ENCODE peak calls at places on chromosomes 1 and 21, in ten cellular contexts. One of them, this sample, is unnamed.

GRCh38 chr1:110056776-110057175 is 13.7 kb downstream of the ALX3 start:
- DNase-seq in WTC11: no peak
- DNase-seq in activated CD4-positive, alpha-beta T cell treated with anti-CD3 and anti-CD28 coated beads, Interleukin-2, amount 10 ng/mL, durations not matched to agents 7 days and 5 days: no peak
- DNase-seq in D341Med: no peak
- DNase-seq in GDM1: no peak
- DNase-seq in stimulated activated effector memory CD8-positive, alpha-beta T cell treated with anti-CD3 and anti-CD28 coated beads, Interleukin-12 subunit alpha, Interleukin-12 subunit beta, amount 100 ng/mL, for 72 hours: no peak
- DNase-seq in astrocyte of the spinal cord: peak
- DNase-seq in M059J: peak
- DNase-seq in activated CD8-positive, alpha-beta memory T cell treated with anti-CD3 and anti-CD28 coated beads, Interleukin-2, amount 50 U/mL, for 4 hours: no peak
- DNase-seq in RCC 7860: no peak
- DNase-seq in this sample: no peak

GRCh38 chr1:24981632-24982007 is 51.5 kb upstream of the RUNX3 start:
- DNase-seq in M059J: no peak
- DNase-seq in stimulated activated effector memory CD8-positive, alpha-beta T cell treated with anti-CD3 and anti-CD28 coated beads, Interleukin-12 subunit alpha, Interleukin-12 subunit beta, amount 100 ng/mL, for 72 hours: no peak
- DNase-seq in astrocyte of the spinal cord: no peak
- DNase-seq in activated CD4-positive, alpha-beta T cell treated with anti-CD3 and anti-CD28 coated beads, Interleukin-2, amount 10 ng/mL, durations not matched to agents 7 days and 5 days: peak
- DNase-seq in D341Med: no peak
- DNase-seq in RCC 7860: no peak
- DNase-seq in GDM1: no peak
- DNase-seq in activated CD8-positive, alpha-beta memory T cell treated with anti-CD3 and anti-CD28 coated beads, Interleukin-2, amount 50 U/mL, for 4 hours: peak
- DNase-seq in WTC11: no peak
- DNase-seq in this sample: no peak

GRCh38 chr21:45877821-45878469 is 103.6 kb upstream of the COL6A1 start:
- DNase-seq in WTC11: no peak
- DNase-seq in activated CD4-positive, alpha-beta T cell treated with anti-CD3 and anti-CD28 coated beads, Interleukin-2, amount 10 ng/mL, durations not matched to agents 7 days and 5 days: no peak
- DNase-seq in D341Med: no peak
- DNase-seq in M059J: peak
- DNase-seq in GDM1: no peak
- DNase-seq in RCC 7860: no peak
- DNase-seq in stimulated activated effector memory CD8-positive, alpha-beta T cell treated with anti-CD3 and anti-CD28 coated beads, Interleukin-12 subunit alpha, Interleukin-12 subunit beta, amount 100 ng/mL, for 72 hours: no peak
- DNase-seq in astrocyte of the spinal cord: peak
- DNase-seq in activated CD8-positive, alpha-beta memory T cell treated with anti-CD3 and anti-CD28 coated beads, Interleukin-2, amount 50 U/mL, for 4 hours: no peak
- DNase-seq in this sample: no peak

GRCh38 chr1:86155807-86156561 is 588 bp downstream of the COL24A1 start:
- DNase-seq in astrocyte of the spinal cord: peak
- DNase-seq in activated CD4-positive, alpha-beta T cell treated with anti-CD3 and anti-CD28 coated beads, Interleukin-2, amount 10 ng/mL, durations not matched to agents 7 days and 5 days: no peak
- DNase-seq in RCC 7860: no peak
- DNase-seq in stimulated activated effector memory CD8-positive, alpha-beta T cell treated with anti-CD3 and anti-CD28 coated beads, Interleukin-12 subunit alpha, Interleukin-12 subunit beta, amount 100 ng/mL, for 72 hours: no peak
- DNase-seq in D341Med: no peak
- DNase-seq in GDM1: no peak
- DNase-seq in WTC11: peak
- DNase-seq in activated CD8-positive, alpha-beta memory T cell treated with anti-CD3 and anti-CD28 coated beads, Interleukin-2, amount 50 U/mL, for 4 hours: no peak
- DNase-seq in M059J: peak
- DNase-seq in this sample: no peak

GRCh38 chr1:56204206-56204605 is 375.2 kb downstream of the PLPP3 start:
- DNase-seq in RCC 7860: no peak
- DNase-seq in activated CD4-positive, alpha-beta T cell treated with anti-CD3 and anti-CD28 coated beads, Interleukin-2, amount 10 ng/mL, durations not matched to agents 7 days and 5 days: no peak
- DNase-seq in D341Med: no peak
- DNase-seq in WTC11: no peak
- DNase-seq in astrocyte of the spinal cord: no peak
- DNase-seq in M059J: no peak
- DNase-seq in stimulated activated effector memory CD8-positive, alpha-beta T cell treated with anti-CD3 and anti-CD28 coated beads, Interleukin-12 subunit alpha, Interleukin-12 subunit beta, amount 100 ng/mL, for 72 hours: no peak
- DNase-seq in activated CD8-positive, alpha-beta memory T cell treated with anti-CD3 and anti-CD28 coated beads, Interleukin-2, amount 50 U/mL, for 4 hours: no peak
- DNase-seq in GDM1: no peak
- DNase-seq in this sample: no peak

GRCh38 chr1:42679364-42679983 is 2.7 kb upstream of the YBX1 start:
- DNase-seq in activated CD4-positive, alpha-beta T cell treated with anti-CD3 and anti-CD28 coated beads, Interleukin-2, amount 10 ng/mL, durations not matched to agents 7 days and 5 days: no peak
- DNase-seq in activated CD8-positive, alpha-beta memory T cell treated with anti-CD3 and anti-CD28 coated beads, Interleukin-2, amount 50 U/mL, for 4 hours: no peak
- DNase-seq in stimulated activated effector memory CD8-positive, alpha-beta T cell treated with anti-CD3 and anti-CD28 coated beads, Interleukin-12 subunit alpha, Interleukin-12 subunit beta, amount 100 ng/mL, for 72 hours: no peak
- DNase-seq in RCC 7860: no peak
- DNase-seq in GDM1: no peak
- DNase-seq in D341Med: no peak
- DNase-seq in M059J: no peak
- DNase-seq in astrocyte of the spinal cord: no peak
- DNase-seq in WTC11: no peak
- DNase-seq in this sample: no peak

GRCh38 chr21:45001134-45002095 is 61.6 kb downstream of the SLX9 start:
- DNase-seq in stimulated activated effector memory CD8-positive, alpha-beta T cell treated with anti-CD3 and anti-CD28 coated beads, Interleukin-12 subunit alpha, Interleukin-12 subunit beta, amount 100 ng/mL, for 72 hours: no peak
- DNase-seq in astrocyte of the spinal cord: peak
- DNase-seq in M059J: peak
- DNase-seq in RCC 7860: peak
- DNase-seq in WTC11: no peak
- DNase-seq in activated CD8-positive, alpha-beta memory T cell treated with anti-CD3 and anti-CD28 coated beads, Interleukin-2, amount 50 U/mL, for 4 hours: no peak
- DNase-seq in D341Med: no peak
- DNase-seq in activated CD4-positive, alpha-beta T cell treated with anti-CD3 and anti-CD28 coated beads, Interleukin-2, amount 10 ng/mL, durations not matched to agents 7 days and 5 days: no peak
- DNase-seq in GDM1: no peak
- DNase-seq in this sample: no peak

GRCh38 chr21:29258626-29259335 is 39.9 kb upstream of the BACH1 start:
- DNase-seq in activated CD8-positive, alpha-beta memory T cell treated with anti-CD3 and anti-CD28 coated beads, Interleukin-2, amount 50 U/mL, for 4 hours: no peak
- DNase-seq in RCC 7860: peak
- DNase-seq in GDM1: no peak
- DNase-seq in stimulated activated effector memory CD8-positive, alpha-beta T cell treated with anti-CD3 and anti-CD28 coated beads, Interleukin-12 subunit alpha, Interleukin-12 subunit beta, amount 100 ng/mL, for 72 hours: no peak
- DNase-seq in astrocyte of the spinal cord: peak
- DNase-seq in M059J: peak
- DNase-seq in WTC11: no peak
- DNase-seq in D341Med: no peak
- DNase-seq in activated CD4-positive, alpha-beta T cell treated with anti-CD3 and anti-CD28 coated beads, Interleukin-2, amount 10 ng/mL, durations not matched to agents 7 days and 5 days: no peak
- DNase-seq in this sample: no peak

GRCh38 chr1:85815906-85816305 is 107.7 kb upstream of the ZNHIT6 start:
- DNase-seq in M059J: no peak
- DNase-seq in astrocyte of the spinal cord: no peak
- DNase-seq in stimulated activated effector memory CD8-positive, alpha-beta T cell treated with anti-CD3 and anti-CD28 coated beads, Interleukin-12 subunit alpha, Interleukin-12 subunit beta, amount 100 ng/mL, for 72 hours: no peak
- DNase-seq in activated CD8-positive, alpha-beta memory T cell treated with anti-CD3 and anti-CD28 coated beads, Interleukin-2, amount 50 U/mL, for 4 hours: no peak
- DNase-seq in RCC 7860: no peak
- DNase-seq in GDM1: no peak
- DNase-seq in D341Med: no peak
- DNase-seq in WTC11: no peak
- DNase-seq in activated CD4-positive, alpha-beta T cell treated with anti-CD3 and anti-CD28 coated beads, Interleukin-2, amount 10 ng/mL, durations not matched to agents 7 days and 5 days: no peak
- DNase-seq in this sample: no peak

GRCh38 chr1:41041866-41042265 is 20.3 kb upstream of the SLFNL1 start:
- DNase-seq in activated CD4-positive, alpha-beta T cell treated with anti-CD3 and anti-CD28 coated beads, Interleukin-2, amount 10 ng/mL, durations not matched to agents 7 days and 5 days: no peak
- DNase-seq in astrocyte of the spinal cord: no peak
- DNase-seq in M059J: no peak
- DNase-seq in GDM1: no peak
- DNase-seq in WTC11: no peak
- DNase-seq in activated CD8-positive, alpha-beta memory T cell treated with anti-CD3 and anti-CD28 coated beads, Interleukin-2, amount 50 U/mL, for 4 hours: no peak
- DNase-seq in RCC 7860: no peak
- DNase-seq in stimulated activated effector memory CD8-positive, alpha-beta T cell treated with anti-CD3 and anti-CD28 coated beads, Interleukin-12 subunit alpha, Interleukin-12 subunit beta, amount 100 ng/mL, for 72 hours: no peak
- DNase-seq in D341Med: no peak
- DNase-seq in this sample: no peak

GRCh38 chr1:205229399-205229861 is 1.7 kb downstream of the TMCC2 start:
- DNase-seq in RCC 7860: peak
- DNase-seq in GDM1: peak
- DNase-seq in activated CD4-positive, alpha-beta T cell treated with anti-CD3 and anti-CD28 coated beads, Interleukin-2, amount 10 ng/mL, durations not matched to agents 7 days and 5 days: peak
- DNase-seq in M059J: peak
- DNase-seq in D341Med: peak
- DNase-seq in activated CD8-positive, alpha-beta memory T cell treated with anti-CD3 and anti-CD28 coated beads, Interleukin-2, amount 50 U/mL, for 4 hours: peak
- DNase-seq in WTC11: peak
- DNase-seq in stimulated activated effector memory CD8-positive, alpha-beta T cell treated with anti-CD3 and anti-CD28 coated beads, Interleukin-12 subunit alpha, Interleukin-12 subunit beta, amount 100 ng/mL, for 72 hours: peak
- DNase-seq in astrocyte of the spinal cord: peak
- DNase-seq in this sample: peak

GRCh38 chr1:164950453-164951052 is 391.6 kb downstream of the PBX1 start:
- DNase-seq in activated CD4-positive, alpha-beta T cell treated with anti-CD3 and anti-CD28 coated beads, Interleukin-2, amount 10 ng/mL, durations not matched to agents 7 days and 5 days: no peak
- DNase-seq in activated CD8-positive, alpha-beta memory T cell treated with anti-CD3 and anti-CD28 coated beads, Interleukin-2, amount 50 U/mL, for 4 hours: no peak
- DNase-seq in D341Med: no peak
- DNase-seq in M059J: no peak
- DNase-seq in RCC 7860: no peak
- DNase-seq in astrocyte of the spinal cord: no peak
- DNase-seq in GDM1: no peak
- DNase-seq in stimulated activated effector memory CD8-positive, alpha-beta T cell treated with anti-CD3 and anti-CD28 coated beads, Interleukin-12 subunit alpha, Interleukin-12 subunit beta, amount 100 ng/mL, for 72 hours: no peak
- DNase-seq in WTC11: no peak
- DNase-seq in this sample: no peak

GRCh38 chr1:233151850-233152249 is 143.7 kb downstream of the PCNX2 start:
- DNase-seq in stimulated activated effector memory CD8-positive, alpha-beta T cell treated with anti-CD3 and anti-CD28 coated beads, Interleukin-12 subunit alpha, Interleukin-12 subunit beta, amount 100 ng/mL, for 72 hours: no peak
- DNase-seq in astrocyte of the spinal cord: peak
- DNase-seq in D341Med: no peak
- DNase-seq in RCC 7860: no peak
- DNase-seq in activated CD4-positive, alpha-beta T cell treated with anti-CD3 and anti-CD28 coated beads, Interleukin-2, amount 10 ng/mL, durations not matched to agents 7 days and 5 days: no peak
- DNase-seq in activated CD8-positive, alpha-beta memory T cell treated with anti-CD3 and anti-CD28 coated beads, Interleukin-2, amount 50 U/mL, for 4 hours: no peak
- DNase-seq in WTC11: no peak
- DNase-seq in GDM1: no peak
- DNase-seq in M059J: no peak
- DNase-seq in this sample: no peak

GRCh38 chr1:48667782-48668181 is 108.9 kb downstream of the BEND5 start:
- DNase-seq in activated CD8-positive, alpha-beta memory T cell treated with anti-CD3 and anti-CD28 coated beads, Interleukin-2, amount 50 U/mL, for 4 hours: no peak
- DNase-seq in WTC11: no peak
- DNase-seq in M059J: no peak
- DNase-seq in astrocyte of the spinal cord: no peak
- DNase-seq in GDM1: no peak
- DNase-seq in D341Med: no peak
- DNase-seq in activated CD4-positive, alpha-beta T cell treated with anti-CD3 and anti-CD28 coated beads, Interleukin-2, amount 10 ng/mL, durations not matched to agents 7 days and 5 days: no peak
- DNase-seq in RCC 7860: no peak
- DNase-seq in stimulated activated effector memory CD8-positive, alpha-beta T cell treated with anti-CD3 and anti-CD28 coated beads, Interleukin-12 subunit alpha, Interleukin-12 subunit beta, amount 100 ng/mL, for 72 hours: no peak
- DNase-seq in this sample: no peak

GRCh38 chr1:199029401-199029800 is 390.6 kb downstream of the PTPRC start:
- DNase-seq in M059J: peak
- DNase-seq in stimulated activated effector memory CD8-positive, alpha-beta T cell treated with anti-CD3 and anti-CD28 coated beads, Interleukin-12 subunit alpha, Interleukin-12 subunit beta, amount 100 ng/mL, for 72 hours: no peak
- DNase-seq in RCC 7860: peak
- DNase-seq in activated CD8-positive, alpha-beta memory T cell treated with anti-CD3 and anti-CD28 coated beads, Interleukin-2, amount 50 U/mL, for 4 hours: no peak
- DNase-seq in astrocyte of the spinal cord: peak
- DNase-seq in D341Med: no peak
- DNase-seq in WTC11: no peak
- DNase-seq in activated CD4-positive, alpha-beta T cell treated with anti-CD3 and anti-CD28 coated beads, Interleukin-2, amount 10 ng/mL, durations not matched to agents 7 days and 5 days: no peak
- DNase-seq in GDM1: no peak
- DNase-seq in this sample: no peak

GRCh38 chr21:33401617-33401967 is 1.6 kb upstream of the IFNGR2 start:
- DNase-seq in astrocyte of the spinal cord: no peak
- DNase-seq in M059J: peak
- DNase-seq in RCC 7860: no peak
- DNase-seq in stimulated activated effector memory CD8-positive, alpha-beta T cell treated with anti-CD3 and anti-CD28 coated beads, Interleukin-12 subunit alpha, Interleukin-12 subunit beta, amount 100 ng/mL, for 72 hours: no peak
- DNase-seq in WTC11: no peak
- DNase-seq in activated CD4-positive, alpha-beta T cell treated with anti-CD3 and anti-CD28 coated beads, Interleukin-2, amount 10 ng/mL, durations not matched to agents 7 days and 5 days: no peak
- DNase-seq in D341Med: no peak
- DNase-seq in activated CD8-positive, alpha-beta memory T cell treated with anti-CD3 and anti-CD28 coated beads, Interleukin-2, amount 50 U/mL, for 4 hours: no peak
- DNase-seq in GDM1: no peak
- DNase-seq in this sample: no peak

GRCh38 chr1:29793101-29793546 is 556.8 kb downstream of the PTPRU start:
- DNase-seq in M059J: peak
- DNase-seq in stimulated activated effector memory CD8-positive, alpha-beta T cell treated with anti-CD3 and anti-CD28 coated beads, Interleukin-12 subunit alpha, Interleukin-12 subunit beta, amount 100 ng/mL, for 72 hours: peak
- DNase-seq in activated CD8-positive, alpha-beta memory T cell treated with anti-CD3 and anti-CD28 coated beads, Interleukin-2, amount 50 U/mL, for 4 hours: peak
- DNase-seq in RCC 7860: peak
- DNase-seq in GDM1: peak
- DNase-seq in activated CD4-positive, alpha-beta T cell treated with anti-CD3 and anti-CD28 coated beads, Interleukin-2, amount 10 ng/mL, durations not matched to agents 7 days and 5 days: peak
- DNase-seq in WTC11: peak
- DNase-seq in astrocyte of the spinal cord: peak
- DNase-seq in D341Med: peak
- DNase-seq in this sample: peak

GRCh38 chr1:203046984-203047630 is 20.8 kb downstream of the PPFIA4 start:
- DNase-seq in astrocyte of the spinal cord: peak
- DNase-seq in GDM1: no peak
- DNase-seq in WTC11: no peak
- DNase-seq in activated CD8-positive, alpha-beta memory T cell treated with anti-CD3 and anti-CD28 coated beads, Interleukin-2, amount 50 U/mL, for 4 hours: no peak
- DNase-seq in M059J: peak
- DNase-seq in D341Med: no peak
- DNase-seq in RCC 7860: peak
- DNase-seq in stimulated activated effector memory CD8-positive, alpha-beta T cell treated with anti-CD3 and anti-CD28 coated beads, Interleukin-12 subunit alpha, Interleukin-12 subunit beta, amount 100 ng/mL, for 72 hours: no peak
- DNase-seq in activated CD4-positive, alpha-beta T cell treated with anti-CD3 and anti-CD28 coated beads, Interleukin-2, amount 10 ng/mL, durations not matched to agents 7 days and 5 days: no peak
- DNase-seq in this sample: no peak

GRCh38 chr21:37450385-37451044 is 83.9 kb downstream of the DYRK1A start:
- DNase-seq in M059J: peak
- DNase-seq in D341Med: no peak
- DNase-seq in activated CD8-positive, alpha-beta memory T cell treated with anti-CD3 and anti-CD28 coated beads, Interleukin-2, amount 50 U/mL, for 4 hours: no peak
- DNase-seq in GDM1: no peak
- DNase-seq in WTC11: no peak
- DNase-seq in stimulated activated effector memory CD8-positive, alpha-beta T cell treated with anti-CD3 and anti-CD28 coated beads, Interleukin-12 subunit alpha, Interleukin-12 subunit beta, amount 100 ng/mL, for 72 hours: no peak
- DNase-seq in activated CD4-positive, alpha-beta T cell treated with anti-CD3 and anti-CD28 coated beads, Interleukin-2, amount 10 ng/mL, durations not matched to agents 7 days and 5 days: no peak
- DNase-seq in RCC 7860: peak
- DNase-seq in astrocyte of the spinal cord: peak
- DNase-seq in this sample: no peak

GRCh38 chr1:14392161-14392886 is 206.2 kb upstream of the KAZN start:
- DNase-seq in astrocyte of the spinal cord: no peak
- DNase-seq in GDM1: no peak
- DNase-seq in D341Med: no peak
- DNase-seq in activated CD4-positive, alpha-beta T cell treated with anti-CD3 and anti-CD28 coated beads, Interleukin-2, amount 10 ng/mL, durations not matched to agents 7 days and 5 days: no peak
- DNase-seq in M059J: peak
- DNase-seq in WTC11: no peak
- DNase-seq in activated CD8-positive, alpha-beta memory T cell treated with anti-CD3 and anti-CD28 coated beads, Interleukin-2, amount 50 U/mL, for 4 hours: no peak
- DNase-seq in stimulated activated effector memory CD8-positive, alpha-beta T cell treated with anti-CD3 and anti-CD28 coated beads, Interleukin-12 subunit alpha, Interleukin-12 subunit beta, amount 100 ng/mL, for 72 hours: no peak
- DNase-seq in RCC 7860: no peak
- DNase-seq in this sample: no peak

GRCh38 chr1:183284086-183284485 is 98.0 kb downstream of the LAMC2 start:
- DNase-seq in WTC11: no peak
- DNase-seq in astrocyte of the spinal cord: no peak
- DNase-seq in GDM1: no peak
- DNase-seq in M059J: no peak
- DNase-seq in RCC 7860: no peak
- DNase-seq in stimulated activated effector memory CD8-positive, alpha-beta T cell treated with anti-CD3 and anti-CD28 coated beads, Interleukin-12 subunit alpha, Interleukin-12 subunit beta, amount 100 ng/mL, for 72 hours: no peak
- DNase-seq in D341Med: no peak
- DNase-seq in activated CD4-positive, alpha-beta T cell treated with anti-CD3 and anti-CD28 coated beads, Interleukin-2, amount 10 ng/mL, durations not matched to agents 7 days and 5 days: no peak
- DNase-seq in activated CD8-positive, alpha-beta memory T cell treated with anti-CD3 and anti-CD28 coated beads, Interleukin-2, amount 50 U/mL, for 4 hours: no peak
- DNase-seq in this sample: no peak

GRCh38 chr1:151472852-151473731 is 13.8 kb upstream of the POGZ start:
- DNase-seq in astrocyte of the spinal cord: peak
- DNase-seq in activated CD8-positive, alpha-beta memory T cell treated with anti-CD3 and anti-CD28 coated beads, Interleukin-2, amount 50 U/mL, for 4 hours: no peak
- DNase-seq in stimulated activated effector memory CD8-positive, alpha-beta T cell treated with anti-CD3 and anti-CD28 coated beads, Interleukin-12 subunit alpha, Interleukin-12 subunit beta, amount 100 ng/mL, for 72 hours: peak
- DNase-seq in WTC11: peak
- DNase-seq in GDM1: no peak
- DNase-seq in D341Med: no peak
- DNase-seq in M059J: peak
- DNase-seq in RCC 7860: no peak
- DNase-seq in activated CD4-positive, alpha-beta T cell treated with anti-CD3 and anti-CD28 coated beads, Interleukin-2, amount 10 ng/mL, durations not matched to agents 7 days and 5 days: no peak
- DNase-seq in this sample: peak

GRCh38 chr1:62082456-62083363 is 111.9 kb upstream of the L1TD1 start:
- DNase-seq in activated CD8-positive, alpha-beta memory T cell treated with anti-CD3 and anti-CD28 coated beads, Interleukin-2, amount 50 U/mL, for 4 hours: peak
- DNase-seq in RCC 7860: peak
- DNase-seq in activated CD4-positive, alpha-beta T cell treated with anti-CD3 and anti-CD28 coated beads, Interleukin-2, amount 10 ng/mL, durations not matched to agents 7 days and 5 days: peak
- DNase-seq in stimulated activated effector memory CD8-positive, alpha-beta T cell treated with anti-CD3 and anti-CD28 coated beads, Interleukin-12 subunit alpha, Interleukin-12 subunit beta, amount 100 ng/mL, for 72 hours: peak
- DNase-seq in astrocyte of the spinal cord: peak
- DNase-seq in M059J: peak
- DNase-seq in GDM1: peak
- DNase-seq in D341Med: peak
- DNase-seq in WTC11: peak
- DNase-seq in this sample: peak

GRCh38 chr1:228139406-228139930 is 611 bp upstream of the GUK1 start:
- DNase-seq in GDM1: no peak
- DNase-seq in D341Med: no peak
- DNase-seq in astrocyte of the spinal cord: no peak
- DNase-seq in activated CD8-positive, alpha-beta memory T cell treated with anti-CD3 and anti-CD28 coated beads, Interleukin-2, amount 50 U/mL, for 4 hours: no peak
- DNase-seq in activated CD4-positive, alpha-beta T cell treated with anti-CD3 and anti-CD28 coated beads, Interleukin-2, amount 10 ng/mL, durations not matched to agents 7 days and 5 days: no peak
- DNase-seq in WTC11: no peak
- DNase-seq in M059J: no peak
- DNase-seq in RCC 7860: no peak
- DNase-seq in stimulated activated effector memory CD8-positive, alpha-beta T cell treated with anti-CD3 and anti-CD28 coated beads, Interleukin-12 subunit alpha, Interleukin-12 subunit beta, amount 100 ng/mL, for 72 hours: no peak
- DNase-seq in this sample: no peak